ENCODE peak calls at places on chromosome 14, in nine cellular contexts. Q is transverse colon; P is CD8-positive, alpha-beta memory T cell; N is A673; F is endothelial cell of umbilical vein; G is mammary epithelial cell; D is sigmoid colon; R is pancreas; J is left lung. X is an unnamed sample.
A peak's percentile ranks its signal among the peaks of the same experiment; 100 is the strongest.

GRCh38 chr14:79567306-79567705 is 644.0 kb downstream of the DIO2 start:
- DNase-seq in Q (no peak), P (no peak), N (no peak), F (no peak), G (no peak), D (no peak), R (no peak), J (no peak), X (no peak)

GRCh38 chr14:60346706-60347105 is 97.7 kb downstream of the PPM1A start:
- DNase-seq in Q (no peak), P (no peak), N (no peak), F (peak; percentile 72), G (no peak), D (no peak), R (no peak), J (no peak), X (no peak)

GRCh38 chr14:89466939-89467338 is 49.9 kb upstream of the FOXN3 start:
- DNase-seq in Q (no peak), P (no peak), N (no peak), F (no peak), G (no peak), D (no peak), R (no peak), J (no peak), X (no peak)

GRCh38 chr14:69047255-69047654 is 68.2 kb upstream of the ACTN1 start:
- DNase-seq in Q (no peak), P (no peak), N (no peak), F (no peak), G (no peak), D (no peak), R (no peak), J (no peak), X (no peak)

GRCh38 chr14:105021656-105022275 is 883 bp upstream of the CDCA4 start:
- DNase-seq in Q (peak; percentile 64), P (no peak), N (peak; percentile 62), F (no peak), G (peak; percentile 51), D (no peak), R (peak; percentile 60), J (peak; percentile 46), X (peak; percentile 88)

GRCh38 chr14:49464885-49465284 is 121.3 kb downstream of the RPS29 start:
- DNase-seq in Q (no peak), P (no peak), N (peak; percentile 33), F (no peak), G (no peak), D (no peak), R (no peak), J (no peak), X (no peak)

GRCh38 chr14:34324363-34324795 is 137.7 kb downstream of the SPTSSA start:
- DNase-seq in Q (peak; percentile 12), P (peak; percentile 3), N (peak; percentile 62), F (peak; percentile 37), G (peak; percentile 5), D (no peak), R (no peak), J (no peak), X (no peak)

GRCh38 chr14:20327005-20327869 is 5.8 kb downstream of the CCNB1IP1 start:
- DNase-seq in Q (no peak), P (peak; percentile 60), N (peak; percentile 76), F (peak; percentile 75), G (peak; percentile 50), D (no peak), R (no peak), J (no peak), X (no peak)

GRCh38 chr14:52553671-52554575 is 1.3 kb downstream of the GPR137C start:
- DNase-seq in Q (peak; percentile 91), P (peak; percentile 81), N (peak; percentile 88), F (peak; percentile 89), G (peak; percentile 76), D (peak; percentile 94), R (peak; percentile 97), J (peak; percentile 92), X (peak; percentile 96)

GRCh38 chr14:104085889-104086201 is 345 bp downstream of the ASPG start:
- DNase-seq in Q (no peak), P (no peak), N (no peak), F (no peak), G (no peak), D (no peak), R (no peak), J (no peak), X (no peak)

GRCh38 chr14:103129301-103130016 is 6.2 kb downstream of the TNFAIP2 start:
- DNase-seq in Q (no peak), P (no peak), N (no peak), F (no peak), G (peak; percentile 28), D (no peak), R (no peak), J (no peak), X (no peak)

GRCh38 chr14:29016050-29016900 is 249.7 kb downstream of the FOXG1 start:
- DNase-seq in Q (no peak), P (no peak), N (peak; percentile 63), F (peak; percentile 60), G (no peak), D (no peak), R (peak; percentile 30), J (no peak), X (no peak)

GRCh38 chr14:71321556-71322315 is 414.5 kb downstream of the PCNX1 start:
- DNase-seq in Q (no peak), P (no peak), N (peak; percentile 72), F (peak; percentile 62), G (peak; percentile 89), D (no peak), R (no peak), J (no peak), X (no peak)

GRCh38 chr14:21192447-21192822 is 36.6 kb upstream of the OR5AU1 start:
- DNase-seq in Q (no peak), P (no peak), N (no peak), F (no peak), G (no peak), D (no peak), R (no peak), J (no peak), X (no peak)

GRCh38 chr14:106346084-106346483 is 819.7 kb downstream of the TMEM121 start:
- DNase-seq in Q (no peak), P (no peak), N (no peak), F (no peak), G (no peak), D (no peak), R (no peak), J (no peak), X (no peak)

GRCh38 chr14:69072584-69072983 is 80.3 kb downstream of the DCAF5 start:
- DNase-seq in Q (no peak), P (no peak), N (no peak), F (no peak), G (no peak), D (no peak), R (no peak), J (no peak), X (no peak)

GRCh38 chr14:70707138-70708038 is 65.7 kb downstream of the TTC9 start:
- DNase-seq in Q (no peak), P (no peak), N (peak; percentile 88), F (no peak), G (peak; percentile 95), D (no peak), R (no peak), J (peak; percentile 52), X (no peak)

GRCh38 chr14:61662437-61663311 is 32.6 kb upstream of the HIF1A start:
- DNase-seq in Q (peak; percentile 41), P (peak; percentile 66), N (peak; percentile 5), F (peak; percentile 49), G (peak; percentile 81), D (no peak), R (no peak), J (peak; percentile 46), X (no peak)

GRCh38 chr14:30974628-30975027 is 50.8 kb upstream of the AP4S1 start:
- DNase-seq in Q (no peak), P (no peak), N (no peak), F (peak; percentile 32), G (no peak), D (no peak), R (no peak), J (no peak), X (no peak)

DNA sequence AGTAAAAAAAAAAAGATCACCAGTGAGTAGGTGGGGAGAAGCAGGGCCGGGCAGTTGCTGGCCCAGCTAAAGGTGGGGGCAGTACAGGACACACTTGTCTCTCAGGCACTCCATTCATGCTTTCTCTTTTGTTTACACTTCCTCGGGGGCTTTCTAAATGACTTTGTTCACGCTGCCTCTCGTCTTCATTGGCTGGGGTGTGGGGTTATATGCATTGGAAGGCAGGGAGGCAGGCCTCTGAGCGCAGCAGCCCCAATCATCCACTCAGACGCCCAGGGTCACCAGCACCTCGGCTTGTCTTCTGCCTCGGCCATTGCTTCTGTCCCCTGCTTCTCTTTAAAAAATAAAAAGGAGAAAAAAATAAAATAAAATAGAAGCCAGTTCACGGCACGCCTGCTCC is 369 bp downstream of the TGFB3 start:
- DNase-seq in Q (peak; percentile 17), P (peak; percentile 30), N (peak; percentile 25), F (peak; percentile 49), G (no peak), D (peak; percentile 68), R (no peak), J (no peak), X (no peak)
- H3K4me3 ChIP-seq in Q (peak overlapping the region; percentile 93), P (peak overlapping the region; percentile 67), N (peak overlapping the region; percentile 95), F (peak overlapping the region; percentile 66), G (peak overlapping the region; percentile 62), D (peak overlapping the region; percentile 60), R (peak overlapping the region; percentile 69), J (peak overlapping the region; percentile 52), X (peak overlapping the region; percentile 85)

GRCh38 chr14:36658091-36659009 is 3.3 kb upstream of the PAX9 start:
- DNase-seq in Q (no peak), P (no peak), N (no peak), F (no peak), G (no peak), D (no peak), R (peak; percentile 67), J (no peak), X (no peak)
- H3K27me3 ChIP-seq in Q (peaks cover 100% of the 10 kb centered on the region), P (peaks cover 40% of the 10 kb centered on the region), N (no peaks in the 10 kb centered on the region), F (peaks cover 98% of the 10 kb centered on the region), G (peaks cover 71% of the 10 kb centered on the region), D (peaks cover 97% of the 10 kb centered on the region), R (peaks cover 50% of the 10 kb centered on the region), J (peaks cover 100% of the 10 kb centered on the region), X (peaks cover 20% of the 10 kb centered on the region)

DNA sequence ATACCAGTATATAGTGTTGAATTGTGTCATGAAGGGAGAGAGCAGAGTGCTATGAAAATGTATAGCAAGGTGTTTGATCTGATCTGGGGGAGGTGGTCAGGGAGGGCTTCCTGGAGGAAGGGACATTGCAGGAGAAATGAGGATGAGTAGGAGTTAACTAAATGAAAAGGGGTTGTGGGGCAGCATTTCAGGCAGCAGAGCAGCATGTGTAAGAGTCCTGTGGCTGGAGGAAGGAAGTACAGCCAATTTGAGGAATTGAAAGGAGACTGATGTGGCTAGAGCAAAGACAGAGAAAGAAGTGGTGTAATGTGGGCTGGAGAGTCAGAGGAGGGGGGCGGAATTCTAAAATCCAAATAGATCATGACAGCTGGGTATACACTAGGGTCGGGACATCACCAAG is 20.5 kb downstream of the NPC2 start:
- DNase-seq in Q (no peak), P (no peak), N (no peak), F (no peak), G (no peak), D (no peak), R (no peak), J (no peak), X (no peak)
- H3K4me1 ChIP-seq in Q (no peaks in the 10 kb centered on the region), P (no peaks in the 10 kb centered on the region), N (no peaks in the 10 kb centered on the region), F (no peaks in the 10 kb centered on the region), G (peaks cover 8% of the 10 kb centered on the region), D (no peaks in the 10 kb centered on the region), R (no peaks in the 10 kb centered on the region), J (no peaks in the 10 kb centered on the region), X (no peaks in the 10 kb centered on the region)

DNA sequence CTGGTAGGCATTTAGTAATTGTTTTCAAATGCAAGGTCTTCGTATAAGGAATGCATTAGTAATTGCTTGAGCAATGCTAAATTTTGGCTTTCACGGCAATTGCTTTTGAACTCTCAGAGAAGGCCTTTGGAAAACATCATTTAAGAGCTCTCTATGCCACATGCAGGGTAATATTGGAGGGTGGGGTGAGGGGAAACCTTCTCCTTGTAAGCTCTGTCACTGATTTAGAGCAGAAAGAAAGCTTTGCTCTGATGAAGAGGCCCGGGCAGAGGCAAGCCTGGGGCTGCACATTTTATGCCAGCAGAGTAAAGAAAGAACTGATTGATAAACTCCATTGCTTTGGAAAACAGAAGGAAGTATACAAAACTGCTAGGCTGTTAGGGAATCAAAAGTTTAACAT is 70.9 kb downstream of the TRIM9 start:
- DNase-seq in Q (no peak), P (no peak), N (no peak), F (no peak), G (no peak), D (no peak), R (no peak), J (no peak), X (no peak)
- H3K4me3 ChIP-seq in Q (no peak overlapping the region), P (no peak overlapping the region), N (no peak overlapping the region), F (no peak overlapping the region), G (no peak overlapping the region), D (no peak overlapping the region), R (no peak overlapping the region), J (no peak overlapping the region), X (no peak overlapping the region)